ENCODE peak calls at places on chromosomes 2 and 18, in seven cellular contexts. Q is lower leg skin, O is GM19239, I is pancreas, J is epithelial cell of prostate, N is mesenchymal stem cell, V is HEK293T. U is an unnamed sample.
A peak's percentile ranks its signal among the peaks of the same experiment; 100 is the strongest.

GRCh38 chr2:237964578-237965404 is 2.0 kb upstream of the UBE2F start:
- DNase-seq in Q (no peak), O (no peak), I (no peak), J (no peak), N (no peak), V (no peak), U (peak; percentile 97)

GRCh38 chr18:46152436-46152807 is 48.2 kb downstream of the HAUS1 start:
- DNase-seq in Q (no peak), O (no peak), I (no peak), J (peak; percentile 33), N (peak; percentile 34), V (no peak), U (peak; percentile 45)

GRCh38 chr2:60832621-60833020 is 48.8 kb upstream of the REL start:
- DNase-seq in Q (no peak), O (no peak), I (no peak), J (no peak), N (no peak), V (no peak), U (no peak)

GRCh38 chr2:120815292-120815691 is 79.6 kb downstream of the GLI2 start:
- DNase-seq in Q (no peak), O (no peak), I (no peak), J (no peak), N (no peak), V (no peak), U (no peak)

GRCh38 chr2:127359520-127359919 is 28.3 kb downstream of the MAP3K2 start:
- DNase-seq in Q (no peak), O (no peak), I (no peak), J (no peak), N (no peak), V (no peak), U (no peak)

GRCh38 chr2:110114007-110114591 is 1.5 kb downstream of the MALL start:
- DNase-seq in Q (peak; percentile 90), O (no peak), I (no peak), J (peak; percentile 68), N (no peak), V (no peak), U (no peak)

GRCh38 chr2:108115868-108116267 is 123.9 kb upstream of the SULT1C3 start:
- DNase-seq in Q (no peak), O (no peak), I (no peak), J (no peak), N (no peak), V (no peak), U (no peak)

GRCh38 chr18:74152270-74152669 is 3.9 kb downstream of the TIMM21 start:
- DNase-seq in Q (no peak), O (no peak), I (no peak), J (no peak), N (no peak), V (no peak), U (no peak)

GRCh38 chr2:237631029-237631785 is 3.8 kb downstream of the LRRFIP1 start:
- DNase-seq in Q (no peak), O (no peak), I (no peak), J (no peak), N (no peak), V (no peak), U (no peak)

GRCh38 chr18:8942021-8942908 is 160.2 kb upstream of the NDUFV2 start:
- DNase-seq in Q (no peak), O (no peak), I (no peak), J (no peak), N (no peak), V (no peak), U (no peak)

GRCh38 chr18:48815581-48816324 is 135.0 kb downstream of the SMAD7 start:
- DNase-seq in Q (peak; percentile 67), O (no peak), I (peak; percentile 6), J (no peak), N (peak; percentile 65), V (no peak), U (no peak)

GRCh38 chr18:13240060-13240725 is 21.6 kb downstream of the LDLRAD4 start:
- DNase-seq in Q (peak; percentile 68), O (no peak), I (no peak), J (no peak), N (no peak), V (no peak), U (no peak)

GRCh38 chr2:241541564-241542277 is 16.8 kb upstream of the BOK start:
- DNase-seq in Q (no peak), O (no peak), I (no peak), J (no peak), N (no peak), V (no peak), U (no peak)

GRCh38 chr2:11398710-11399109 is 54.3 kb upstream of the ROCK2 start:
- DNase-seq in Q (peak; percentile 60), O (no peak), I (no peak), J (no peak), N (no peak), V (no peak), U (no peak)